ENCODE peak calls at places on chromosomes 3 and 15, in six cellular contexts. N, W, K, X, Y and Q are unnamed samples.

GRCh38 chr3:126146034-126146433 is 34.4 kb downstream of the ALDH1L1 start:
- DNase-seq in K (no peak), X (no peak), Y (no peak), W (no peak), N (no peak), Q (no peak)

GRCh38 chr3:128070898-128071591 is 18.8 kb downstream of the SEC61A1 start:
- DNase-seq in K (no peak), X (no peak), W (peak), Y (no peak), N (no peak), Q (no peak)

GRCh38 chr15:52737720-52738119 is 52.4 kb downstream of the ONECUT1 start:
- DNase-seq in Y (no peak), W (no peak), N (no peak), X (no peak), K (no peak), Q (no peak)

GRCh38 chr15:25725758-25726157 is 137.4 kb downstream of the ATP10A start:
- DNase-seq in W (peak), N (no peak), X (no peak), K (no peak), Y (no peak), Q (no peak)

GRCh38 chr15:51094606-51095569 is at the start of gene TNFAIP8L3:
- DNase-seq in X (peak), W (no peak), N (peak), K (no peak), Y (no peak), Q (no peak)

GRCh38 chr15:95247068-95247984 is 1016.0 kb downstream of the MCTP2 start:
- DNase-seq in K (no peak), X (peak), Y (no peak), W (no peak), N (peak), Q (no peak)

GRCh38 chr3:181459516-181459915 is 252.2 kb upstream of the SOX2 start:
- DNase-seq in W (no peak), N (no peak), K (no peak), Y (no peak), X (no peak), Q (no peak)

GRCh38 chr15:96720656-96721055 is 390.2 kb downstream of the NR2F2 start:
- DNase-seq in N (no peak), K (no peak), X (no peak), Y (no peak), W (no peak), Q (no peak)

GRCh38 chr15:49242820-49243219 is 72.8 kb downstream of the GALK2 start:
- DNase-seq in Y (no peak), W (no peak), X (no peak), N (peak), K (no peak), Q (no peak)

GRCh38 chr3:153442799-153443487 is 280.9 kb downstream of the RAP2B start:
- DNase-seq in Y (no peak), W (no peak), X (no peak), K (no peak), N (no peak), Q (no peak)

GRCh38 chr15:40217166-40217785 is 21.6 kb upstream of the PAK6 start:
- DNase-seq in W (no peak), N (no peak), K (peak), Y (no peak), X (peak), Q (no peak)

GRCh38 chr15:48507416-48508065 is 138.0 kb downstream of the FBN1 start:
- DNase-seq in Y (no peak), N (peak), K (no peak), X (peak), W (no peak), Q (no peak)